ENCODE peak calls at places on chromosomes 6 and 20, in seven cellular contexts. W is cardiac fibroblast, J is lower leg skin, P is AG09309, V is HL-60, H is neural progenitor cell, G is GM23338. O is an unnamed sample.

GRCh38 chr20:32354592-32355416 is 3.3 kb upstream of the ASXL1 start:
- DNase-seq in V (no peak), G (no peak), H (no peak), W (peak; percentile 53), J (no peak), P (no peak), O (peak; percentile 66)

GRCh38 chr6:156808287-156808686 is 31.1 kb downstream of the ARID1B start:
- DNase-seq in P (no peak), V (no peak), H (no peak), G (peak; percentile 49), J (no peak), W (peak; percentile 59), O (peak; percentile 59)

GRCh38 chr6:23145801-23146200 is 576.4 kb downstream of the HDGFL1 start:
- DNase-seq in G (no peak), J (no peak), P (peak; percentile 57), V (no peak), H (peak; percentile 7), W (no peak), O (peak; percentile 29)

GRCh38 chr20:60123096-60123495 is 164.9 kb downstream of the CDH26 start:
- DNase-seq in H (no peak), W (no peak), J (no peak), G (no peak), P (no peak), V (no peak), O (no peak)

GRCh38 chr20:6632187-6632586 is 135.3 kb upstream of the BMP2 start:
- DNase-seq in H (no peak), P (no peak), G (no peak), V (no peak), J (no peak), W (peak; percentile 32), O (no peak)

GRCh38 chr20:8018928-8019177 is 708 bp downstream of the TMX4 start:
- DNase-seq in G (no peak), J (no peak), P (no peak), V (peak; percentile 43), H (no peak), W (peak; percentile 38), O (no peak)

GRCh38 chr6:131792091-131792496 is 15.7 kb upstream of the ENPP1 start:
- DNase-seq in V (no peak), P (peak; percentile 66), W (no peak), G (peak; percentile 48), J (no peak), H (peak; percentile 52), O (no peak)

GRCh38 chr6:128508588-128509296 is 11.7 kb downstream of the PTPRK start:
- DNase-seq in V (no peak), P (peak; percentile 67), H (no peak), W (peak; percentile 84), J (no peak), G (no peak), O (peak; percentile 89)

GRCh38 chr6:108837236-108837971 is 10.8 kb upstream of the ARMC2 start:
- DNase-seq in H (no peak), J (no peak), P (no peak), W (no peak), V (no peak), G (no peak), O (no peak)

GRCh38 chr6:154356118-154356517 is 485 bp downstream of the IPCEF1 start:
- DNase-seq in H (no peak), G (no peak), J (no peak), P (no peak), W (no peak), V (no peak), O (no peak)

GRCh38 chr20:61823242-61823641 is 242.4 kb downstream of the TAF4 start:
- DNase-seq in J (no peak), H (no peak), W (no peak), P (no peak), V (no peak), G (no peak), O (no peak)

GRCh38 chr6:42564496-42564890 is 664 bp downstream of the UBR2 start:
- DNase-seq in W (no peak), H (no peak), P (no peak), V (no peak), J (no peak), G (no peak), O (no peak)

GRCh38 chr6:113530769-113531168 is 326.4 kb upstream of the MARCKS start:
- DNase-seq in V (no peak), H (no peak), W (peak; percentile 28), J (no peak), P (peak; percentile 59), G (no peak), O (peak; percentile 58)

GRCh38 chr6:71496018-71496800 is 207.6 kb downstream of the OGFRL1 start:
- DNase-seq in V (no peak), H (no peak), W (peak; percentile 39), J (no peak), P (no peak), G (no peak), O (peak; percentile 39)

GRCh38 chr20:40781979-40782378 is 92.9 kb upstream of the MAFB start:
- DNase-seq in V (peak; percentile 46), H (no peak), W (no peak), G (peak; percentile 10), J (no peak), P (no peak), O (no peak)

GRCh38 chr6:72922401-72922800 is 300.5 kb downstream of the KCNQ5 start:
- DNase-seq in J (no peak), W (peak; percentile 7), P (no peak), G (no peak), V (no peak), H (no peak), O (no peak)

GRCh38 chr20:49037962-49038387 is 8.1 kb upstream of the CSE1L start:
- DNase-seq in P (no peak), J (no peak), G (no peak), V (peak; percentile 57), H (no peak), W (peak; percentile 30), O (peak; percentile 17)

GRCh38 chr6:26184492-26184891 is 97.3 kb downstream of the HFE start:
- DNase-seq in V (no peak), P (no peak), G (no peak), W (no peak), H (no peak), J (no peak), O (no peak)
- H3K4me3 ChIP-seq in V (no peak overlapping the region), P (no peak overlapping the region), G (peak overlapping the region; percentile 70), W (peak overlapping the region; percentile 48), H (peak overlapping the region; percentile 63), J (no peak overlapping the region), O (no peak overlapping the region)

GRCh38 chr6:34144581-34145160 is 1.2 kb downstream of the GRM4 start:
- DNase-seq in V (no peak), W (no peak), G (no peak), J (no peak), P (no peak), H (peak; percentile 37), O (no peak)

GRCh38 chr6:34145161-34146020 is 496 bp downstream of the GRM4 start:
- DNase-seq in G (peak; percentile 83), P (no peak), W (peak; percentile 46), V (peak; percentile 8), H (peak; percentile 78), J (no peak), O (peak; percentile 39)

GRCh38 chr6:34142599-34142998 is 3.3 kb downstream of the GRM4 start:
- DNase-seq in V (no peak), G (peak; percentile 86), W (no peak), J (no peak), P (no peak), H (peak; percentile 85), O (no peak)

GRCh38 chr6:34143196-34143883 is 2.5 kb downstream of the GRM4 start:
- DNase-seq in G (no peak), W (no peak), J (no peak), H (no peak), V (no peak), P (no peak), O (no peak)

DNA sequence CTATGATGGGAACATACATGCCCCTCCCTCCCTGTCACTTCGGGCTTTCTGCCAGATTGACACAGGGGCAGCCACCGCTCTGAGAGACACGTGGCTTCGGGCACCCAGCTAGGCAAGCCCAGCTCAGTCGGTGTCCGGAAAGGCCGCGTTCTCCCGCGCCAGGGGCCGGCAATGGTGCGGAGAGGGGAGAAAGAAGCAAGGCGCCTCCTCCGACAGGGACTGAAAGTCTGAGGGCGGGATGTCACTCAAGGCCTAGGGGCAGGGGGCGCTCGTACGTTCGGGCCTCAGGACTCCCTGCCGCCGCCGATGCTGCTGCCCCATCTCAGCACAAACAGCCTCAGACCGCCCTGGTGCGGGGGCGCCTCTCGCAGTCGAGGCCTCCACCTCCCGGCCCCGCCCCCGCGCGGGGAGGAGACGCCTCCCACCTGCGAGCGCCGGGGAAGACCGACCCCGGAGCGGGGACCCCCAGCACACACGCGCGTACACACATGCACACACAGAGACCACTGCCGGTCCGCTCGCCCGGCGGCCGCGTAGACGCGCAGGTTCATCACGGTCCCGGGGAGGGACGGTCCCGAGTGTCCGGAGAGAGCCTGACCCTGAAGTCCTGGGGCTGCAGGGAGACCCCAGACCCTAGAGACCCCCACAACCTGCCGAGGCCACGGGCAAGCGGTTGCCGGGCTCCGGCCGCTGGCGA is 1.9 kb downstream of the GRM4 start:
- DNase-seq in H (peak; percentile 95), W (no peak), J (no peak), P (no peak), G (peak; percentile 95), V (no peak), O (no peak)
- TF ChIP-seq CTCF in H (peak; percentile 73), W (no peak), J (no peak), P (peak; percentile 2), G (peak; percentile 46), V (no peak), O (no peak)

DNA sequence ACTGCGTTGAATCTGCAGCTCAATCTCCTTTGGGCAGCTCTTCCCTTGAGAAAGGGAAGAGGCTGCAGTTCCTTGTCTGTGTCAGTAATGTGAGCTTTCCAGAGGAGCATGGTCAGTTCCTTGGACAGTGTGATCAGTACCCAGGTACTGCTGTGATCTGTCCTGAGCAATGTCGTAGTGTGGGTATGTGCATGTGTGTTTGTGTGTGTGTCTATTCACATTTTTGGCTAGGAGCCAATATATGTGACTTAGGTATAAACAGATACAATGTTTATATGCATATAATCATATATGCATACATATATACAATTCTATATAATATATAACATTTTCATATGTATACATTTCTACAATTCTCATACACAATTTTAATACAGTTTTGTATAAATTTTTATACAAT is 85.4 kb upstream of the OLIG3 start:
- DNase-seq in W (no peak), H (no peak), J (no peak), P (no peak), G (no peak), V (no peak), O (no peak)
- H3K4me3 ChIP-seq in W (no peak overlapping the region), H (no peak overlapping the region), J (no peak overlapping the region), P (no peak overlapping the region), G (no peak overlapping the region), V (no peak overlapping the region), O (no peak overlapping the region)

DNA sequence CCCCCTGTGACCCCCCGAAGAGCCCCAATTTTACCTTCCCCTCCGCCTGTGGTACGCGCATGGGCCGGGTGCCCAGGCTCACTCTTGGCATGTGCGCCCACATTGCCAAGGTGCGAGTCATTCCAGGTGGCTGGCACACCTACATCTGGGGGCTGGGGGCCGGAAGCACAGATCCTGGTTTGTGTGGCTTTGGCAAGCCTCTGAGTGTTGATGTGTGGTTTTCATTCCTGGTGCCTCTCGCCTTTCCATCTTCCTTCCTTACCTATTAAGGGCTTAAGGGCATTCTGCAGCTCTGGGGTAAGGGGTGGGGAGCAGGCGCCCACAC is 380 bp upstream of the RNF39 start:
- DNase-seq in H (no peak), G (no peak), W (no peak), P (no peak), J (peak; percentile 89), V (no peak), O (no peak)
- TF ChIP-seq CTCF in H (peak; percentile 2), G (peak; percentile 17), W (no peak), P (no peak), J (no peak), V (no peak), O (no peak)